ENCODE peak calls at places on chromosomes 11 and 22, in eight cellular contexts. One of them, this sample, is unnamed.

GRCh38 chr11:72069787-72070251 is 10.5 kb downstream of the NUMA1 start:
- DNase-seq in pancreas: peak
- DNase-seq in colonic mucosa: peak
- DNase-seq in tibial nerve: peak
- DNase-seq in CD8-positive, alpha-beta T cell: no peak
- DNase-seq in CD4-positive, alpha-beta T cell: no peak
- DNase-seq in fibroblast of lung: peak
- DNase-seq in ovary: peak
- DNase-seq in this sample: peak

GRCh38 chr11:47854667-47855066 is 6.5 kb upstream of the NUP160 start:
- DNase-seq in ovary: no peak
- DNase-seq in tibial nerve: no peak
- DNase-seq in colonic mucosa: no peak
- DNase-seq in CD4-positive, alpha-beta T cell: no peak
- DNase-seq in fibroblast of lung: no peak
- DNase-seq in CD8-positive, alpha-beta T cell: no peak
- DNase-seq in pancreas: no peak
- DNase-seq in this sample: no peak

GRCh38 chr11:27717801-27718229 is 17.6 kb upstream of the BDNF start:
- DNase-seq in fibroblast of lung: peak
- DNase-seq in CD8-positive, alpha-beta T cell: no peak
- DNase-seq in CD4-positive, alpha-beta T cell: no peak
- DNase-seq in tibial nerve: no peak
- DNase-seq in colonic mucosa: no peak
- DNase-seq in ovary: no peak
- DNase-seq in pancreas: no peak
- DNase-seq in this sample: no peak

GRCh38 chr22:44930711-44931035 is 79.1 kb downstream of the PHF21B start:
- DNase-seq in pancreas: no peak
- DNase-seq in colonic mucosa: no peak
- DNase-seq in CD4-positive, alpha-beta T cell: no peak
- DNase-seq in ovary: no peak
- DNase-seq in CD8-positive, alpha-beta T cell: no peak
- DNase-seq in tibial nerve: no peak
- DNase-seq in fibroblast of lung: no peak
- DNase-seq in this sample: peak

GRCh38 chr11:12818333-12819015 is 144.3 kb downstream of the TEAD1 start:
- DNase-seq in CD8-positive, alpha-beta T cell: no peak
- DNase-seq in colonic mucosa: no peak
- DNase-seq in CD4-positive, alpha-beta T cell: no peak
- DNase-seq in tibial nerve: no peak
- DNase-seq in fibroblast of lung: peak
- DNase-seq in pancreas: no peak
- DNase-seq in ovary: no peak
- DNase-seq in this sample: no peak

GRCh38 chr11:86484164-86484794 is 109.6 kb downstream of the CCDC81 start:
- DNase-seq in fibroblast of lung: peak
- DNase-seq in CD8-positive, alpha-beta T cell: no peak
- DNase-seq in CD4-positive, alpha-beta T cell: no peak
- DNase-seq in pancreas: no peak
- DNase-seq in colonic mucosa: no peak
- DNase-seq in tibial nerve: no peak
- DNase-seq in ovary: peak
- DNase-seq in this sample: no peak

GRCh38 chr22:32827061-32827602 is 25.6 kb downstream of the TIMP3 start:
- DNase-seq in CD8-positive, alpha-beta T cell: no peak
- DNase-seq in CD4-positive, alpha-beta T cell: no peak
- DNase-seq in tibial nerve: no peak
- DNase-seq in ovary: no peak
- DNase-seq in fibroblast of lung: no peak
- DNase-seq in colonic mucosa: no peak
- DNase-seq in pancreas: no peak
- DNase-seq in this sample: no peak

GRCh38 chr11:13721760-13722159 is 53.3 kb downstream of the FAR1 start:
- DNase-seq in pancreas: no peak
- DNase-seq in tibial nerve: no peak
- DNase-seq in CD8-positive, alpha-beta T cell: no peak
- DNase-seq in CD4-positive, alpha-beta T cell: no peak
- DNase-seq in fibroblast of lung: peak
- DNase-seq in ovary: no peak
- DNase-seq in colonic mucosa: no peak
- DNase-seq in this sample: no peak

GRCh38 chr11:15576759-15577158 is 462.0 kb downstream of the INSC start:
- DNase-seq in fibroblast of lung: no peak
- DNase-seq in CD4-positive, alpha-beta T cell: no peak
- DNase-seq in CD8-positive, alpha-beta T cell: no peak
- DNase-seq in tibial nerve: no peak
- DNase-seq in colonic mucosa: no peak
- DNase-seq in pancreas: no peak
- DNase-seq in ovary: no peak
- DNase-seq in this sample: no peak

GRCh38 chr11:76209956-76210885 is 3.9 kb upstream of the WNT11 start:
- DNase-seq in tibial nerve: peak
- DNase-seq in colonic mucosa: peak
- DNase-seq in CD4-positive, alpha-beta T cell: peak
- DNase-seq in pancreas: peak
- DNase-seq in ovary: peak
- DNase-seq in fibroblast of lung: peak
- DNase-seq in CD8-positive, alpha-beta T cell: no peak
- DNase-seq in this sample: peak

GRCh38 chr11:92296138-92296515 is 71.5 kb downstream of the FAT3 start:
- DNase-seq in CD8-positive, alpha-beta T cell: no peak
- DNase-seq in pancreas: no peak
- DNase-seq in tibial nerve: no peak
- DNase-seq in CD4-positive, alpha-beta T cell: no peak
- DNase-seq in fibroblast of lung: peak
- DNase-seq in ovary: no peak
- DNase-seq in colonic mucosa: no peak
- DNase-seq in this sample: no peak

GRCh38 chr11:81892770-81893635 is 840.7 kb downstream of the FAM181B start:
- DNase-seq in fibroblast of lung: no peak
- DNase-seq in tibial nerve: no peak
- DNase-seq in CD4-positive, alpha-beta T cell: no peak
- DNase-seq in ovary: no peak
- DNase-seq in colonic mucosa: no peak
- DNase-seq in pancreas: no peak
- DNase-seq in CD8-positive, alpha-beta T cell: no peak
- DNase-seq in this sample: peak

GRCh38 chr22:28438183-28438778 is 241.4 kb downstream of the TTC28 start:
- DNase-seq in colonic mucosa: no peak
- DNase-seq in CD4-positive, alpha-beta T cell: no peak
- DNase-seq in CD8-positive, alpha-beta T cell: no peak
- DNase-seq in tibial nerve: no peak
- DNase-seq in fibroblast of lung: no peak
- DNase-seq in pancreas: no peak
- DNase-seq in ovary: no peak
- DNase-seq in this sample: no peak

DNA sequence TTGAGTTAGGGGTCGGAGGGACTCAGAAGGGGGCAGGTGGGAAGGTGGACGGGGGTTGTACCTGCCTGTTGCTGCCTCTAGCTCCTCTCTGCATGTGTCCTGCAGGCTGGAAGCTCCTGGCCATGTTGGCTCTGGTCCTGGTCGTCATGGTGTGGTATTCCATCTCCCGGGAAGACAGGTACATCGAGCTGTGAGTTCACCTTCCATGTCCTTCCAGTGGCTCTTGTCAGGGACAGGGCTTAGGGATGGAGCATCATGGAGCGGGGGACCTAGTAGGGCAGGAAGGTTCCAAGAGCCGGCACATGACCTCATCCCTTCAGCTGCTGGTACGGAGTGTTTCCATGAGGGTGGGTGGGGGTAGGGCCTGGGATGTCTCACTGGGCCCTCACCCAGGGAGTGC is 50.9 kb downstream of the ST3GAL4 start:
- DNase-seq in tibial nerve: no peak
- DNase-seq in ovary: no peak
- DNase-seq in CD4-positive, alpha-beta T cell: no peak
- DNase-seq in pancreas: no peak
- DNase-seq in CD8-positive, alpha-beta T cell: no peak
- DNase-seq in colonic mucosa: no peak
- DNase-seq in fibroblast of lung: no peak
- DNase-seq in this sample: peak
- H3K27ac ChIP-seq in tibial nerve: peak
- H3K27ac ChIP-seq in ovary: no peak
- H3K27ac ChIP-seq in CD4-positive, alpha-beta T cell: no peak
- H3K27ac ChIP-seq in pancreas: no peak
- H3K27ac ChIP-seq in CD8-positive, alpha-beta T cell: no peak
- H3K27ac ChIP-seq in colonic mucosa: peak
- H3K27ac ChIP-seq in fibroblast of lung: no peak
- H3K27ac ChIP-seq in this sample: no peak

DNA sequence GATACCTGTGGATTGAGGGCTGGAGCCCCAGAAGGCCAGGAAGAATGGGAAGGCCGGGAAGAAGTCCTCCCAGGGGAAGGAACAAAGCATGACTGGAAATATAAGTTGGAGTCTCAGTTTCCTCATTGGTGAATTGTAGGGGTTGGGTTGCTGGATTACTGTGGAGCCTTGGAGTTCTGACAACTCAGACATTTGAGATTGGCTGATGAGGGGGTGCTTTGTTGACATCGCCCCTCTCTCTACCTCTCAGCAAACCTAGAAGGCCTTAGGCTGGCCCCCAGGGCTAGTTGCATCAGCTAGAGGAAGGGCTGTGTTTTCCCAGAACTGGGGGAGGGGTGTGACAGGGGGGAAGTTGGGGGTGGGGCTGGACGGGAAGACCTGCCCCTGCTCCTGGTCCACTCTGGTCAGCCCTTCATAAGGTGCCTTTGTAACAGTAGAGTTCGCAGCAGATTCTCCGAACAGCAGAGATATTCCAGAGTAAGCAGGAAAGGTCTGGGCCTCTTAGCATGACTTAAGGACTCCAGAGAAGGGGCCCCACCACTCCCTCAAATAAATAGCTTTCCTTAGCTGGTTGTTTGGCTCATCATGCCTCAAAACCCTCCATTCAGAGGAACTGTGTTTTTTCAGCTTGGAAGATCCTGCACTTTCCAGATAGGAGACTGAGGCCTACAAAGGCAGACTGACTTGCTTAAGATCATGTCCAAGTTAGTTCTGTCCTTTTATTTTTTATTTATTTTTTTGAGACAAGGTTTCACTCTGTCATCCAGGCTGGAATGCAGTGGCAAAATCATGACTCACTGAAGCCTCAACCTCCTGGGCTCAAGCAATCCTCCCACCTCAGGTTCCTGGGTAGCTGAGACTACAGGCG is 12.5 kb upstream of the THRSP start:
- DNase-seq in tibial nerve: no peak
- DNase-seq in CD8-positive, alpha-beta T cell: no peak
- DNase-seq in CD4-positive, alpha-beta T cell: no peak
- DNase-seq in pancreas: no peak
- DNase-seq in ovary: no peak
- DNase-seq in fibroblast of lung: peak
- DNase-seq in colonic mucosa: no peak
- DNase-seq in this sample: no peak
- H3K27ac ChIP-seq in tibial nerve: no peak
- H3K27ac ChIP-seq in CD8-positive, alpha-beta T cell: no peak
- H3K27ac ChIP-seq in CD4-positive, alpha-beta T cell: no peak
- H3K27ac ChIP-seq in pancreas: no peak
- H3K27ac ChIP-seq in ovary: no peak
- H3K27ac ChIP-seq in fibroblast of lung: peak
- H3K27ac ChIP-seq in colonic mucosa: no peak
- H3K27ac ChIP-seq in this sample: no peak

GRCh38 chr11:134252539-134253188 is 488 bp downstream of the THYN1 start:
- DNase-seq in CD8-positive, alpha-beta T cell: no peak
- DNase-seq in pancreas: peak
- DNase-seq in ovary: peak
- DNase-seq in tibial nerve: no peak
- DNase-seq in colonic mucosa: peak
- DNase-seq in CD4-positive, alpha-beta T cell: peak
- DNase-seq in fibroblast of lung: no peak
- DNase-seq in this sample: no peak
- H3K27ac ChIP-seq in CD8-positive, alpha-beta T cell: peak
- H3K27ac ChIP-seq in pancreas: no peak
- H3K27ac ChIP-seq in ovary: peak
- H3K27ac ChIP-seq in tibial nerve: peak
- H3K27ac ChIP-seq in colonic mucosa: peak
- H3K27ac ChIP-seq in CD4-positive, alpha-beta T cell: peak
- H3K27ac ChIP-seq in fibroblast of lung: peak
- H3K27ac ChIP-seq in this sample: peak

GRCh38 chr11:3037041-3037944 is 19.9 kb downstream of the CARS1 start:
- DNase-seq in CD8-positive, alpha-beta T cell: no peak
- DNase-seq in colonic mucosa: peak
- DNase-seq in ovary: peak
- DNase-seq in pancreas: peak
- DNase-seq in CD4-positive, alpha-beta T cell: peak
- DNase-seq in tibial nerve: peak
- DNase-seq in fibroblast of lung: peak
- DNase-seq in this sample: peak
- H3K27ac ChIP-seq in CD8-positive, alpha-beta T cell: no peak
- H3K27ac ChIP-seq in colonic mucosa: no peak
- H3K27ac ChIP-seq in ovary: no peak
- H3K27ac ChIP-seq in pancreas: no peak
- H3K27ac ChIP-seq in CD4-positive, alpha-beta T cell: no peak
- H3K27ac ChIP-seq in tibial nerve: peak
- H3K27ac ChIP-seq in fibroblast of lung: no peak
- H3K27ac ChIP-seq in this sample: no peak

GRCh38 chr11:119702261-119702591 is 26.8 kb downstream of the NECTIN1 start:
- DNase-seq in tibial nerve: no peak
- DNase-seq in fibroblast of lung: peak
- DNase-seq in colonic mucosa: no peak
- DNase-seq in CD8-positive, alpha-beta T cell: no peak
- DNase-seq in CD4-positive, alpha-beta T cell: no peak
- DNase-seq in pancreas: no peak
- DNase-seq in ovary: no peak
- DNase-seq in this sample: no peak
- H3K27ac ChIP-seq in tibial nerve: no peak
- H3K27ac ChIP-seq in fibroblast of lung: no peak
- H3K27ac ChIP-seq in colonic mucosa: no peak
- H3K27ac ChIP-seq in CD8-positive, alpha-beta T cell: no peak
- H3K27ac ChIP-seq in CD4-positive, alpha-beta T cell: no peak
- H3K27ac ChIP-seq in pancreas: no peak
- H3K27ac ChIP-seq in ovary: no peak
- H3K27ac ChIP-seq in this sample: no peak

GRCh38 chr11:128717581-128717980 is 23.7 kb downstream of the FLI1 start:
- DNase-seq in CD4-positive, alpha-beta T cell: no peak
- DNase-seq in tibial nerve: no peak
- DNase-seq in pancreas: no peak
- DNase-seq in fibroblast of lung: no peak
- DNase-seq in colonic mucosa: no peak
- DNase-seq in ovary: no peak
- DNase-seq in CD8-positive, alpha-beta T cell: no peak
- DNase-seq in this sample: no peak
- H3K27ac ChIP-seq in CD4-positive, alpha-beta T cell: peak
- H3K27ac ChIP-seq in tibial nerve: peak
- H3K27ac ChIP-seq in pancreas: no peak
- H3K27ac ChIP-seq in fibroblast of lung: no peak
- H3K27ac ChIP-seq in colonic mucosa: peak
- H3K27ac ChIP-seq in ovary: no peak
- H3K27ac ChIP-seq in CD8-positive, alpha-beta T cell: peak
- H3K27ac ChIP-seq in this sample: peak

GRCh38 chr22:43628253-43628649 is 183.9 kb downstream of the EFCAB6 start:
- DNase-seq in CD8-positive, alpha-beta T cell: no peak
- DNase-seq in tibial nerve: no peak
- DNase-seq in pancreas: no peak
- DNase-seq in colonic mucosa: no peak
- DNase-seq in ovary: peak
- DNase-seq in fibroblast of lung: no peak
- DNase-seq in CD4-positive, alpha-beta T cell: no peak
- DNase-seq in this sample: peak
- H3K27ac ChIP-seq in CD8-positive, alpha-beta T cell: no peak
- H3K27ac ChIP-seq in tibial nerve: no peak
- H3K27ac ChIP-seq in pancreas: no peak
- H3K27ac ChIP-seq in colonic mucosa: no peak
- H3K27ac ChIP-seq in ovary: peak
- H3K27ac ChIP-seq in fibroblast of lung: no peak
- H3K27ac ChIP-seq in CD4-positive, alpha-beta T cell: no peak
- H3K27ac ChIP-seq in this sample: no peak

GRCh38 chr11:70040869-70041501 is 37.1 kb upstream of the ANO1 start:
- DNase-seq in fibroblast of lung: no peak
- DNase-seq in CD8-positive, alpha-beta T cell: no peak
- DNase-seq in colonic mucosa: no peak
- DNase-seq in CD4-positive, alpha-beta T cell: no peak
- DNase-seq in ovary: no peak
- DNase-seq in tibial nerve: no peak
- DNase-seq in pancreas: no peak
- DNase-seq in this sample: no peak
- H3K27ac ChIP-seq in fibroblast of lung: no peak
- H3K27ac ChIP-seq in CD8-positive, alpha-beta T cell: no peak
- H3K27ac ChIP-seq in colonic mucosa: no peak
- H3K27ac ChIP-seq in CD4-positive, alpha-beta T cell: no peak
- H3K27ac ChIP-seq in ovary: no peak
- H3K27ac ChIP-seq in tibial nerve: no peak
- H3K27ac ChIP-seq in pancreas: no peak
- H3K27ac ChIP-seq in this sample: no peak

This sample was measured in kidney.